ENCODE peak calls at places on chromosomes 16 and 17, in six cellular contexts. X is GM12891, H is H1, J is HepG2, K is K562, I is GM12878. R is an unnamed sample.

GRCh38 chr16:53091508-53092211 is 36.9 kb downstream of the CHD9 start:
- DNase-seq in X (no peak), H (no peak), J (no peak), K (no peak), I (peak), R (no peak)

GRCh38 chr17:2876467-2876866 is 80.2 kb downstream of the RAP1GAP2 start:
- DNase-seq in X (no peak), H (no peak), J (no peak), K (no peak), I (no peak), R (no peak)

GRCh38 chr17:74759941-74760340 is 11.5 kb downstream of the NHERF1 start:
- DNase-seq in X (no peak), H (no peak), J (no peak), K (no peak), I (no peak), R (no peak)

GRCh38 chr16:53913082-53913870 is 209.3 kb downstream of the FTO start:
- DNase-seq in X (no peak), H (no peak), J (no peak), K (no peak), I (no peak), R (no peak)

GRCh38 chr17:42526031-42526444 is 10.0 kb upstream of the NAGLU start:
- DNase-seq in X (no peak), H (no peak), J (no peak), K (no peak), I (no peak), R (no peak)

GRCh38 chr17:81909966-81910839 is 996 bp downstream of the PCYT2 start:
- DNase-seq in X (no peak), H (no peak), J (peak), K (no peak), I (no peak), R (no peak)

GRCh38 chr17:72498671-72499210 is 377.9 kb downstream of the SOX9 start:
- DNase-seq in X (no peak), H (no peak), J (no peak), K (no peak), I (no peak), R (no peak)

GRCh38 chr17:68909066-68909465 is 46.1 kb downstream of the ABCA8 start:
- DNase-seq in X (peak), H (no peak), J (peak), K (no peak), I (peak), R (no peak)

GRCh38 chr17:20300399-20301037 is 166.8 kb downstream of the LGALS9B start:
- DNase-seq in X (no peak), H (no peak), J (no peak), K (no peak), I (no peak), R (no peak)

DNA sequence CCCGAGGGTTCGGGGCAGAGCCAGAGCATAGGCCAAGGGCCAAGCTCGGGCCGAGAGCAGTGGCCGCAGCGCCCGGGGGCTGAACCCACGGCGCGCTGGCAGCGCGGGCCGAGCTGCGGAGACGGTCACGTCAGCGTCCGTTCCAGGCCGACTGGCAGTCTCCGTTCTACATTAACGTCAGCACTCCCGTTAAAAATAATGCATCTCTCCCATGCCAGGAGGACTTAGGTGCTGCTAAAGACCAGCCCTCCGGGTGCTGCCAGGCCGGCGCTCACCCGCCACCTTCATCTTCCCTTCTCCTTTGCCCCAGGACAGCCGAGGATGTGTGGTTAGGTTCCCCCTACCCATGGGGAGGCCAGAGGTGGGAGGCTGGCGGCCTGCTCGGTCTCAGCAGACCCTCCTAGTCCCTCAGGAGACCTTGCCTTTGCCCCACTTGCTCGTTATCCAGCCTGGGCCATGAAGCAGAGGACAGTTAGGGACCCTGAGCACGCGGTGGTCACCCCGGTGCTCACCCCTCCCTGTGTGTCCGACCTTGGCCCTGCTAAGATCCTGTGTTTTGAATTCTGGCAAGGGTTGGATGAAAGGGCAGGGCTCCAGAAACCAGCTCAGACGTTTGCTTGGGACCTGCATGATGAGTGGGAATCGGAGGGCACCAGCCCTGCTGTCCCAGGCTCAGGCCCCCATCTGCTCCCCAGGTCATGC is 570 bp downstream of the MPG start:
- DNase-seq in X (peak), H (no peak), J (no peak), K (no peak), I (no peak), R (no peak)
- TF ChIP-seq POLR2AphosphoS5 in X (no peak), H (no peak), J (no peak), K (no peak), I (peak), R (no peak)

DNA sequence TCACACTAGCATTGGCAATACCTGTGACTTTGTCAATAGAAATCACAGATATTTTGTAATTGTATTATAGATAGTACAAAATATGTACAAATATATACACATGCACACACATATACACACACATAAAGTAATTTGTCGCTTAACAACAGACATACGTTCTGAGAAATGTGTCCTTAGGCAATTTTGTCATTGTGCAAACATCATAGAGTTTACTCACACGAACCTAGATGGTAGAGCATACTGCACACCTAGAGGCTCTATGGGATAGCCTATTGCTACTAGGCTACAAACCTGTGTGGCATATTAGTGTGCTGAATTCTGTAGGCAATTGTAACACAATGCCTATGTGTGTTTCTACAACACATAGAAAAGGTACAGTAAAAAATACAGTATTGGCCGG is 11.0 kb downstream of the UNC119 start:
- DNase-seq in X (no peak), H (no peak), J (no peak), K (no peak), I (no peak), R (no peak)
- TF ChIP-seq POLR2A in X (no peak), H (no peak), J (no peak), K (no peak), I (no peak), R (no peak)

GRCh38 chr16:28591355-28591754 is 5.5 kb downstream of the SULT1A2 start:
- DNase-seq in X (no peak), H (no peak), J (no peak), K (no peak), I (no peak), R (no peak)

GRCh38 chr16:28592979-28593553 is 3.8 kb downstream of the SULT1A2 start:
- DNase-seq in X (no peak), H (no peak), J (no peak), K (no peak), I (no peak), R (no peak)

GRCh38 chr16:28590384-28591340 is 6.2 kb downstream of the SULT1A2 start:
- DNase-seq in X (no peak), H (no peak), J (no peak), K (no peak), I (no peak), R (no peak)

GRCh38 chr16:28589930-28590329 is 6.9 kb downstream of the SULT1A2 start:
- DNase-seq in X (no peak), H (no peak), J (no peak), K (no peak), I (no peak), R (no peak)

DNA sequence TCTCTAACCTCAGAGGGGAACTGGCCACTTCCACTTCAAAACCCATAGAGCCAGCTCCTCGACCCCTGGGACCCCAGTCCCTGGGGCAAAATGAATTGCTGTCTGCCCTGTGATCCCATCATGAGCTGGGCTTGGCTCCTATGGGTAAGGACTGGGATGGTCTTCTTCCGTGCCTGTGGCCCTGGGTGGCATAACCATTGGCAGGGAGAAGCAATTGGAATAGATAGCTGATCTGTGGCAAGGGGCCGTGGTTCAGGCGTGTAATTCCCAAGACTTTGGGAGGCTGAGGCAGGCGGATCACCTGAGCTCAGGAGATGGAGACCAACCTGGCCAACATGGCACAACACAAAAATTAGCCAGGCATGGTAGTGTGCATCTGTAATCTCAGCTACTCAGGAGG is 4.3 kb downstream of the SULT1A2 start:
- DNase-seq in X (no peak), H (no peak), J (no peak), K (no peak), I (no peak), R (no peak)
- TF ChIP-seq TAF1 in X (no peak), H (no peak), J (no peak), K (no peak), I (no peak), R (no peak)

DNA sequence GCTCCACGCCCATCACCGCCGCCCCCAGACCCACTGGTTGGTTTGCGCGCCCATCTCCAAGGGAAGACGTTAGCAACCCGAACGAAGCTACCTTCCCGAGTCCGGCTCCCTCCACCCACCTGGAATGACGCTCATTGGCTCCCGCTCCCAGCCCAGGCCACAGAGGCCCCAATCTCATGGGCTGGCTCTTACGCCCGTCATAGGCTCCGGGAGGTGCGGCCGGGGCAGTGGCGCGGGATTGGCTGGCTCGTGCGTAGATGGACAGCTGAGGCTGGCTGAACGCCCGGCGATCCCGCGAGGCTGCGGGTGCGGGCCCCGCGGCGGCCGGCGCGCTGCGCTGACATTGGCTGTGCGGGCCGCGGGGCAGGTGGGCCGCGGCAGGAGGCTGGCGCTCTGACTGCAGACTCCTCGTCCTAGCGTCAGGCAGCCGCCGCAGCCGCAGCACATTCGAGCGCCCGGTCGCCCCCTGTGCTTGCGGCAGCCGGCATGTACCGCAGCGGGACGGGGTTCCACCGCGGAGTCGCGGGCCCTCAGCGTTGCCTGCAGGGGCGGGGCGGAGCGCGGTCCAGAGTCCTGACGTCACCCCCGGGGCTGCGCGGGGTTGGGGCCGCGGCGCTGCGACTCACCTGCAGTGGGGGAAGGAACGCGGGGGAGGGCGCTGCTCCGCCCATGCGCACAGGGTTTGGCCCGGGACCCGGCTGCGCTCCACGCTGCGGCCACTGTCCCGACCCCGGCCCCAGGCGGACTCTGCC is 453 bp upstream of the MYH10 start:
- DNase-seq in X (peak), H (peak), J (peak), K (peak), I (peak), R (peak)
- TF ChIP-seq POLR2AphosphoS5 in X (no peak), H (peak), J (peak), K (no peak), I (no peak), R (no peak)

GRCh38 chr16:66740533-66740932 is 10.9 kb downstream of the DYNC1LI2 start:
- DNase-seq in X (no peak), H (no peak), J (no peak), K (peak), I (no peak), R (no peak)
- TF ChIP-seq POLR2A in X (no peak), H (no peak), J (no peak), K (no peak), I (no peak), R (no peak)

GRCh38 chr17:15453246-15453645 is 14.2 kb downstream of the CDRT4 start:
- DNase-seq in X (no peak), H (no peak), J (no peak), K (no peak), I (no peak), R (no peak)
- TF ChIP-seq TAF1 in X (no peak), H (no peak), J (no peak), K (no peak), I (no peak), R (no peak)

GRCh38 chr17:82948081-82948511 is 108.3 kb upstream of the ZNF750 start:
- DNase-seq in X (no peak), H (no peak), J (no peak), K (no peak), I (no peak), R (no peak)
- TF ChIP-seq POLR2AphosphoS5 in X (no peak), H (no peak), J (no peak), K (no peak), I (no peak), R (no peak)

GRCh38 chr17:13350466-13350865 is 251.3 kb downstream of the HS3ST3A1 start:
- DNase-seq in X (no peak), H (no peak), J (no peak), K (no peak), I (no peak), R (no peak)

GRCh38 chr17:13355054-13355453 is 246.7 kb downstream of the HS3ST3A1 start:
- DNase-seq in X (no peak), H (no peak), J (no peak), K (no peak), I (no peak), R (no peak)

GRCh38 chr17:13353590-13353989 is 248.1 kb downstream of the HS3ST3A1 start:
- DNase-seq in X (no peak), H (no peak), J (no peak), K (no peak), I (no peak), R (no peak)

GRCh38 chr17:13351046-13351445 is 250.7 kb downstream of the HS3ST3A1 start:
- DNase-seq in X (no peak), H (no peak), J (no peak), K (no peak), I (no peak), R (no peak)

GRCh38 chr17:13352747-13353415 is 248.8 kb downstream of the HS3ST3A1 start:
- DNase-seq in X (no peak), H (no peak), J (no peak), K (no peak), I (no peak), R (no peak)
- TF ChIP-seq POLR2A in X (no peak), H (no peak), J (no peak), K (no peak), I (no peak), R (no peak)